ENCODE peak calls at places on chromosomes 12 and 14, in six cellular contexts. P is A549, K is HepG2, R is endothelial cell of umbilical vein, Y is GM12878, E is K562. J is an unnamed sample.

GRCh38 chr12:92078167-92079053 is 67.2 kb downstream of the BTG1 start:
- DNase-seq in P (peak; percentile 60), R (peak; percentile 42), E (peak; percentile 54), K (no peak), Y (no peak), J (peak; percentile 82)

GRCh38 chr14:25042362-25043299 is 7.3 kb downstream of the STXBP6 start:
- DNase-seq in E (no peak), K (peak; percentile 75), R (peak; percentile 8), P (no peak), Y (no peak), J (peak; percentile 9)

GRCh38 chr12:130983328-130984017 is 29.8 kb downstream of the ADGRD1 start:
- DNase-seq in R (no peak), K (peak; percentile 91), P (no peak), Y (no peak), E (no peak), J (no peak)

GRCh38 chr14:46048127-46048526 is 603.5 kb downstream of the RPL10L start:
- DNase-seq in E (no peak), P (no peak), R (peak; percentile 53), Y (peak; percentile 3), K (peak; percentile 4), J (peak; percentile 12)

GRCh38 chr12:53495903-53496751 is 3.1 kb downstream of the MAP3K12 start:
- DNase-seq in K (peak; percentile 63), R (no peak), Y (peak; percentile 28), P (peak; percentile 36), E (peak; percentile 56), J (peak; percentile 59)

GRCh38 chr14:103056322-103057027 is 874 bp downstream of the CDC42BPB start:
- DNase-seq in E (peak; percentile 62), K (no peak), Y (no peak), P (peak; percentile 57), R (peak; percentile 88), J (peak; percentile 69)

GRCh38 chr12:54220092-54220557 is 31.3 kb upstream of the SMUG1 start:
- DNase-seq in R (peak; percentile 76), E (peak; percentile 75), P (peak; percentile 61), Y (no peak), K (peak; percentile 45), J (peak; percentile 85)

GRCh38 chr12:45933504-45933903 is 56.9 kb downstream of the SCAF11 start:
- DNase-seq in K (no peak), P (no peak), E (no peak), R (no peak), Y (no peak), J (no peak)

GRCh38 chr12:958449-959123 is 9.1 kb upstream of the RAD52 start:
- DNase-seq in Y (peak; percentile 61), P (no peak), R (peak; percentile 61), K (no peak), E (no peak), J (no peak)

GRCh38 chr14:92528486-92529100 is 15.0 kb downstream of the RIN3 start:
- DNase-seq in Y (no peak), P (no peak), K (no peak), R (no peak), E (no peak), J (no peak)

DNA sequence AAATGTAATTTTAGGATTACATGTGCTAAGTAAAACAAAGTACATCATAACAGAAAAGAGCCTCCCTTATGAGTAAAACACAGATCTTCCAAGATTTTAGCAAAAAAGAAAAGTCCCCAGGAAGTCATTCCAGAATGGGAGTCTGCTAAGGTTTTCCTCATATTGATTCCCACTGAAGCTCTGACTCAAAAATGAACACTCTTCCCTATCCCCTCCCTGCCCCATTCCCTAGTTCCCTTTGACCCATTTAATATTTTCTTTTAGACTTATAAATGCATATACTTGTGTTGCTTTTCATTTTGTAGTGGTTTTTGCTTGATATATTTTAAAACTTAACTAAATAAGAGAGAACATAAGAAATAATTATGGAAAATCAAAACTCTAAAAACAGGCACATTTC is 40.1 kb downstream of the PTGER2 start:
- DNase-seq in E (no peak), P (no peak), Y (no peak), K (no peak), R (no peak), J (no peak)
- TF ChIP-seq MYC in E (no peak), P (no peak), Y (no peak), K (no peak), R (no peak), J (no peak)

DNA sequence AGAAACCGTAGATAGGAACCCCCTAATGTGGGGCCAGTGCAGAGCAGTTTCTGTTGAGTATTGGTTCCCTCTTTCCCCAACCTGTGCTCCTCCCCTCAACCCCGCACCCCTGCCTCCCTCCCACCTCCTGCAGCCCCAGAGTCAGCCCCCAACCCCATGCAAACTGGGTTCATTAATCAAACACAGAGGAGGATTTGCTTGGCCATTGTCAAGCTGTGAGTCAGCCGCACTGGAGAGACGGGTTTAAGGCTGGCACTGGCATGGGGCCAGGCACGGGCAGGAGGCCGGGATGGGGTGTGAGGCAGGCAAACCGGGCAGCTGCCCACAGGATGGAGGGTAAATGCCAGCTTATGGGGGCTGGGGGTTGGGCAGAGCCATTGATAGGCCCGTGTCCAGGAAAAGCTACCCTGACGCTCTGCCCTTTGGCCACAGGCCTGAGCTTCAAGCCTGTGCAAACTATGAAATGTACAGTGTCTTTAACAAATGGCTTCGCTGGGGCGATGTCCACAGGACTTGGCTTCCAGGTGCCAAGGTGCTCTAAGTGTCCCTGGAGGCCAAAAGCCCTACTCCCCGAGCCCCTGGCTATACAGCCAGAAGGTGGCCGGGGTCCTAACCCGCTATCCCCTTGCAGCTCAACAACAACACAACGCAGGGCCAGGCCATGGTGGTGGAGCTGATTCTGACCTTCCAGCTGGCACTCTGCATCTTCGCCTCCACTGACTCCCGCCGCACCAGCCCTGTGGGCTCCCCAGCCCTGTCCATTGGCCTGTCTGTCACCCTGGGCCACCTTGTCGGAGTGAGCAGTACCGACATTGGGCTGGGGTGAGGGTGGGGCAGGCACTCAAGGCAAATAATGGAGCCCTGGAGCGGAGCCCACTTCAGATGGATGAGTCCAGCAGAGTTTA is 1.4 kb downstream of the AQP5 start:
- DNase-seq in R (peak; percentile 57), Y (no peak), E (no peak), P (peak; percentile 77), K (no peak), J (no peak)
- TF ChIP-seq MAX in R (no peak), Y (no peak), E (no peak), P (peak; percentile 68), K (no peak), J (no peak)

GRCh38 chr14:95597784-95598204 is 62.9 kb downstream of the GLRX5 start:
- DNase-seq in K (no peak), R (no peak), P (no peak), E (no peak), Y (no peak), J (no peak)
- TF ChIP-seq POLR2A in K (no peak), R (no peak), P (no peak), E (no peak), Y (no peak), J (no peak)

GRCh38 chr12:106032141-106032925 is 106.4 kb downstream of the NUAK1 start:
- DNase-seq in E (no peak), P (no peak), Y (no peak), K (no peak), R (no peak), J (no peak)
- TF ChIP-seq MYC in E (no peak), P (no peak), Y (no peak), K (no peak), R (no peak), J (no peak)

GRCh38 chr12:76266797-76267196 is 81.4 kb downstream of the BBS10 start:
- DNase-seq in Y (no peak), R (peak; percentile 64), P (no peak), K (no peak), E (no peak), J (no peak)
- TF ChIP-seq MAX in Y (no peak), R (no peak), P (no peak), K (no peak), E (no peak), J (no peak)

GRCh38 chr12:48817957-48818830 is at the start of gene CACNB3:
- DNase-seq in E (peak; percentile 86), P (peak; percentile 70), K (no peak), Y (no peak), R (peak; percentile 68), J (peak; percentile 62)

GRCh38 chr12:48816148-48816854 is 2.0 kb upstream of the CACNB3 start:
- DNase-seq in E (no peak), Y (no peak), R (no peak), K (no peak), P (no peak), J (no peak)

GRCh38 chr12:48814313-48815280 is 3.7 kb upstream of the CACNB3 start:
- DNase-seq in Y (peak; percentile 31), P (peak; percentile 87), E (peak; percentile 96), R (peak; percentile 73), K (peak; percentile 42), J (peak; percentile 87)

GRCh38 chr12:48813464-48814312 is 4.6 kb upstream of the CACNB3 start:
- DNase-seq in R (no peak), E (no peak), P (no peak), K (no peak), Y (no peak), J (no peak)

DNA sequence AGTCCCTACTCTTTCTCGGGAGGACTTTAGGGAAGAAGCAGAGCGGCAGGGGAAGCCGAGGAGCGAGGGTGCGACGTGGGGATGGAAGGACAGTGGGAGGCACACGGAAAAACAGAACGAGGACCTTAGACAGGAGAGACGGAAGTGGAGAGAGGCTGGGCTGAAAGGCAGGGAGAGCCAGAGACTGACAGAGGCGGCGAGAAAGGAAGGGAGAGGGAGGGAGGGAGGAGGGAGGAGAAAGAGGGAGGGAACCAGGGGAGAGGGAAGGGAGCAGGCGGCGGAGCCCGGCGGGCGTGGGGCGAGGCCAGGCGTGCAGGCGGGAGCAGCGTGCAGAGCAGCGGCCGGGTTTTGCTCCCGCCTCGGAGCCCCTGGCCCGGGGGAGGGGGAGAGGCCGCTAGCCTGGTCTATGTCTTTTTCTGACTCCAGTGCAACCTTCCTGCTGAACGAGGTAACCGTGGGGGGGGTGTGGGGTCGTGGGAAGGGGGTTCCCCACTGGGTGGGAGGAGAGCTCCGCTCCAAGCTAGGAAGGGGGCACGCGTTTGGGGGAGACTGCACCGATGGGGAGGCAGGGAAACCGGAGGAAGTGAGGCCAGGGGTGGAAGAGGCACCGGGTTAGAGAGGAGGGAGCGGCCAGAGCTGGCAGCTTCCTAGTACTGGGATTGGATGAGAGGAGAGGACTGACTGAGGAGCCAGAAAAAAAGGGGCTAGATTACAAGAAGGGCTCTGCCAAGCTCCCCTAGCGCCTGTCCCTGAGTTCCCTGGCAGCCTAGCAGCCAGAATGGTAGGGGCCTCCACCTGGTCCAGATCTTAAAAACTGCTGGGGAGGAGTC is 2.8 kb upstream of the CACNB3 start:
- DNase-seq in Y (no peak), P (peak; percentile 69), R (peak; percentile 78), K (peak; percentile 41), E (peak; percentile 79), J (peak; percentile 89)
- TF ChIP-seq POLR2A in Y (no peak), P (peak; percentile 62), R (peak; percentile 40), K (no peak), E (peak; percentile 90), J (peak; percentile 8)

GRCh38 chr12:124754949-124755800 is 108.5 kb downstream of the SCARB1 start:
- DNase-seq in Y (no peak), E (no peak), K (no peak), P (no peak), R (no peak), J (peak; percentile 99)
- TF ChIP-seq MYC in Y (no peak), E (no peak), K (no peak), P (no peak), R (no peak), J (no peak)

GRCh38 chr12:12837025-12837872 is 24.1 kb downstream of the DDX47 start:
- DNase-seq in E (peak; percentile 48), R (peak; percentile 86), K (peak; percentile 37), P (peak; percentile 75), Y (no peak), J (peak; percentile 61)
- TF ChIP-seq MAX in E (no peak), R (no peak), K (no peak), P (no peak), Y (no peak), J (no peak)